ENCODE peak calls at places on chromosome 15, in four cellular contexts. K is activated naive CD8-positive, alpha-beta T cell treated with anti-CD3 and anti-CD28 coated beads, Interleukin-2, amount 50 U/mL, for 24 hours; E is left cardiac atrium; L is EH. B is an unnamed sample.

GRCh38 chr15:73442968-73443367 is at the start of gene REC114:
- DNase-seq in K (no peak), E (no peak), L (no peak), B (no peak)

GRCh38 chr15:62068071-62068786 is 1.5 kb downstream of the C2CD4A start:
- DNase-seq in K (peak; percentile 24), E (peak; percentile 68), L (peak; percentile 51), B (no peak)

GRCh38 chr15:32659340-32659831 is 17.9 kb downstream of the SCG5 start:
- DNase-seq in K (no peak), E (no peak), L (peak; percentile 91), B (no peak)

GRCh38 chr15:68644088-68644904 is 65.5 kb downstream of the CORO2B start:
- DNase-seq in K (no peak), E (no peak), L (peak; percentile 82), B (no peak)

GRCh38 chr15:91572110-91572509 is 281.4 kb upstream of the SLCO3A1 start:
- DNase-seq in K (no peak), E (peak; percentile 65), L (peak; percentile 2), B (no peak)

GRCh38 chr15:64249842-64250575 is 87.2 kb upstream of the PPIB start:
- DNase-seq in K (no peak), E (no peak), L (peak; percentile 63), B (no peak)

GRCh38 chr15:90099868-90100854 is 2.1 kb downstream of the IDH2 start:
- DNase-seq in K (peak; percentile 38), E (peak; percentile 58), L (peak; percentile 87), B (no peak)

GRCh38 chr15:36940207-36940606 is 160.1 kb downstream of the MEIS2 start:
- DNase-seq in K (no peak), E (no peak), L (no peak), B (no peak)

GRCh38 chr15:68497206-68497910 is 65.4 kb upstream of the ITGA11 start:
- DNase-seq in K (no peak), E (no peak), L (peak; percentile 55), B (no peak)

GRCh38 chr15:30919877-30920550 is 16.3 kb downstream of the FAN1 start:
- DNase-seq in K (no peak), E (no peak), L (no peak), B (no peak)

GRCh38 chr15:75430259-75430658 is 21.2 kb downstream of the SIN3A start:
- DNase-seq in K (no peak), E (no peak), L (no peak), B (no peak)

GRCh38 chr15:48406911-48407310 is 75.7 kb downstream of the DUT start:
- DNase-seq in K (no peak), E (no peak), L (no peak), B (no peak)

GRCh38 chr15:67510597-67511225 is 10.2 kb upstream of the C15orf61 start:
- DNase-seq in K (no peak), E (no peak), L (peak; percentile 88), B (no peak)

GRCh38 chr15:62665449-62665848 is 377.1 kb upstream of the TPM1 start:
- DNase-seq in K (no peak), E (no peak), L (peak; percentile 55), B (no peak)

GRCh38 chr15:91853968-91854943 is 748 bp downstream of the SLCO3A1 start:
- DNase-seq in K (peak; percentile 50), E (peak; percentile 60), L (peak; percentile 25), B (no peak)